ENCODE peak calls at places on chromosome 5, in nine cellular contexts. W is left ventricle myocardium superior; R is non-pigmented ciliary epithelial cell; L is HepG2; O is right cardiac atrium; X is fibroblast of the conjunctiva; Y is NCI-H1092 treated with DMSO at 0.1 percent for 48 hours; B is foreskin fibroblast; G is activated T-helper 1 cell treated with anti-CD3 and anti-CD28 coated beads, Interleukin-12 subunit alpha, Interleukin-12 subunit beta, Interleukin-2, Interleukin-4 antibody, amounts not matched to agents 30 ng/mL and 10 ng/mL and 1 ng/mL, durations not matched to agents 14 hours and 24 hours and 36 hours. U is an unnamed sample.

GRCh38 chr5:7871560-7872113 is 2.7 kb downstream of the MTRR start:
- DNase-seq in Y (no peak), O (no peak), R (no peak), X (no peak), G (no peak), W (no peak), L (no peak), B (no peak), U (peak; percentile 41)

GRCh38 chr5:111848374-111848914 is 91.5 kb upstream of the NREP start:
- DNase-seq in L (no peak), W (no peak), G (no peak), O (no peak), R (no peak), Y (no peak), X (no peak), B (no peak), U (no peak)

GRCh38 chr5:62587737-62588136 is 9.1 kb downstream of the LRRC70 start:
- DNase-seq in B (peak; percentile 60), R (no peak), L (peak; percentile 12), O (no peak), X (no peak), Y (no peak), W (no peak), G (no peak), U (no peak)

GRCh38 chr5:128408622-128409021 is 129.4 kb downstream of the FBN2 start:
- DNase-seq in W (no peak), R (no peak), L (no peak), Y (no peak), B (peak; percentile 27), G (no peak), O (no peak), X (no peak), U (no peak)

GRCh38 chr5:91125916-91126315 is 257.2 kb downstream of the ARRDC3 start:
- DNase-seq in Y (no peak), O (no peak), L (no peak), W (no peak), G (no peak), X (no peak), B (no peak), R (no peak), U (no peak)

GRCh38 chr5:73638344-73639095 is 12.5 kb downstream of the ARHGEF28 start:
- DNase-seq in X (no peak), B (peak; percentile 68), G (no peak), O (no peak), L (no peak), Y (no peak), R (peak; percentile 73), W (no peak), U (no peak)

GRCh38 chr5:32312194-32312681 is 501 bp downstream of the MTMR12 start:
- DNase-seq in G (no peak), Y (peak; percentile 47), L (no peak), B (peak; percentile 83), X (peak; percentile 23), O (peak; percentile 89), W (peak; percentile 86), R (no peak), U (peak; percentile 69)

GRCh38 chr5:144048254-144048856 is 122.1 kb downstream of the YIPF5 start:
- DNase-seq in B (peak; percentile 44), L (no peak), Y (no peak), X (no peak), G (no peak), R (no peak), W (no peak), O (no peak), U (no peak)

GRCh38 chr5:73705364-73705763 is 79.4 kb downstream of the ARHGEF28 start:
- DNase-seq in G (no peak), L (no peak), R (no peak), B (no peak), W (no peak), Y (no peak), O (no peak), X (no peak), U (no peak)

GRCh38 chr5:88875609-88876234 is 7.3 kb downstream of the MEF2C start:
- DNase-seq in G (no peak), O (no peak), R (no peak), Y (no peak), X (no peak), B (no peak), L (no peak), W (no peak), U (no peak)

GRCh38 chr5:133524597-133524996 is 87.7 kb downstream of the FSTL4 start:
- DNase-seq in G (no peak), R (no peak), Y (no peak), X (no peak), O (no peak), B (no peak), L (no peak), W (no peak), U (no peak)

GRCh38 chr5:143364061-143364460 is 39.4 kb downstream of the NR3C1 start:
- DNase-seq in O (no peak), B (no peak), L (no peak), W (no peak), X (no peak), G (no peak), Y (no peak), R (no peak), U (no peak)

GRCh38 chr5:1946122-1946677 is 63.5 kb upstream of the IRX4 start:
- DNase-seq in Y (no peak), W (peak; percentile 82), X (no peak), B (no peak), O (peak; percentile 76), G (no peak), R (no peak), L (no peak), U (no peak)

GRCh38 chr5:134490255-134490924 is 35.1 kb upstream of the JADE2 start:
- DNase-seq in O (no peak), W (no peak), R (no peak), G (no peak), X (no peak), L (no peak), Y (no peak), B (no peak), U (no peak)

GRCh38 chr5:9483251-9483650 is 62.6 kb downstream of the SEMA5A start:
- DNase-seq in W (no peak), B (peak; percentile 41), G (no peak), Y (no peak), L (no peak), R (peak; percentile 28), X (no peak), O (no peak), U (no peak)

GRCh38 chr5:125233944-125234343 is 487.5 kb upstream of the ZNF608 start:
- DNase-seq in R (no peak), B (no peak), G (no peak), W (no peak), Y (no peak), X (no peak), O (no peak), L (no peak), U (no peak)

GRCh38 chr5:149799119-149799623 is 69.1 kb downstream of the PPARGC1B start:
- DNase-seq in O (peak; percentile 65), Y (peak; percentile 57), B (peak; percentile 94), L (peak; percentile 21), G (no peak), W (peak; percentile 55), X (peak; percentile 73), R (peak; percentile 40), U (peak; percentile 42)

GRCh38 chr5:62001640-62002039 is 304.4 kb upstream of the KIF2A start:
- DNase-seq in L (no peak), G (no peak), X (no peak), R (no peak), W (no peak), O (no peak), Y (no peak), B (peak; percentile 42), U (no peak)

GRCh38 chr5:180296778-180297177 is 4.9 kb upstream of the MAPK9 start:
- DNase-seq in Y (no peak), O (no peak), G (no peak), B (peak; percentile 37), X (no peak), L (no peak), R (no peak), W (no peak), U (no peak)

GRCh38 chr5:68450245-68450852 is 234.8 kb downstream of the PIK3R1 start:
- DNase-seq in L (no peak), W (no peak), O (no peak), R (no peak), B (peak; percentile 22), X (peak; percentile 39), Y (no peak), G (no peak), U (no peak)